ENCODE peak calls at places on chromosomes 7 and 10, in nine cellular contexts. T, H, A, U, Y, M, Q, D and I are unnamed samples.

GRCh38 chr10:44193567-44194220 is 191.2 kb downstream of the CXCL12 start:
- DNase-seq in M (no peak), A (no peak), Y (no peak), Q (no peak), U (no peak), D (no peak), T (no peak), H (no peak), I (no peak)

GRCh38 chr7:47102442-47102841 is 479.5 kb downstream of the TNS3 start:
- DNase-seq in U (no peak), Q (no peak), H (no peak), Y (no peak), D (no peak), A (no peak), T (no peak), M (no peak), I (no peak)

GRCh38 chr7:142542938-142543337 is 206.3 kb upstream of the PRSS1 start:
- DNase-seq in A (no peak), T (peak; percentile 48), Q (no peak), U (no peak), D (no peak), Y (no peak), H (no peak), M (no peak), I (no peak)

GRCh38 chr7:158121441-158122045 is 466.1 kb downstream of the PTPRN2 start:
- DNase-seq in A (no peak), Y (no peak), U (no peak), D (no peak), T (no peak), M (no peak), H (no peak), Q (no peak), I (no peak)

GRCh38 chr7:88842217-88842616 is 46.7 kb upstream of the TEX47 start:
- DNase-seq in A (no peak), T (no peak), Y (no peak), H (peak; percentile 69), U (no peak), M (no peak), D (no peak), Q (no peak), I (no peak)

GRCh38 chr10:60281792-60282353 is 107.8 kb downstream of the ANK3 start:
- DNase-seq in D (no peak), A (no peak), M (no peak), H (no peak), U (no peak), T (no peak), Q (no peak), Y (no peak), I (no peak)

GRCh38 chr10:59085641-59086502 is 90.6 kb upstream of the PHYHIPL start:
- DNase-seq in A (no peak), M (no peak), H (no peak), U (no peak), Y (no peak), D (no peak), Q (no peak), T (no peak), I (no peak)

GRCh38 chr10:18659784-18660561 is 742 bp downstream of the ARL5B start:
- DNase-seq in D (no peak), M (peak; percentile 49), T (peak; percentile 8), U (peak; percentile 17), A (no peak), Q (no peak), H (peak; percentile 27), Y (no peak), I (no peak)

GRCh38 chr10:131656009-131656408 is 244.8 kb upstream of the PPP2R2D start:
- DNase-seq in H (no peak), Y (no peak), A (no peak), T (no peak), D (no peak), M (no peak), U (no peak), Q (no peak), I (no peak)

GRCh38 chr10:58631715-58632114 is 119.0 kb downstream of the BICC1 start:
- DNase-seq in T (no peak), U (no peak), A (no peak), H (no peak), Y (no peak), D (peak; percentile 56), M (no peak), Q (no peak), I (no peak)

GRCh38 chr10:17430647-17431355 is 23.6 kb downstream of the ST8SIA6 start:
- DNase-seq in Q (peak; percentile 79), Y (no peak), U (peak; percentile 46), A (no peak), H (no peak), M (peak; percentile 70), D (peak; percentile 78), T (peak; percentile 78), I (no peak)

GRCh38 chr10:49071221-49071761 is 44.0 kb downstream of the VSTM4 start:
- DNase-seq in U (no peak), D (no peak), Y (no peak), A (no peak), Q (no peak), M (no peak), H (no peak), T (peak; percentile 25), I (no peak)

GRCh38 chr7:149321978-149322541 is 60.1 kb downstream of the ZNF783 start:
- DNase-seq in Y (no peak), M (no peak), A (no peak), Q (no peak), D (no peak), U (no peak), H (no peak), T (no peak), I (no peak)

GRCh38 chr7:24255139-24255538 is 28.9 kb upstream of the NPY start:
- DNase-seq in Y (no peak), D (no peak), A (no peak), U (no peak), T (no peak), M (no peak), Q (no peak), H (no peak), I (no peak)

GRCh38 chr7:98186452-98187137 is 24.6 kb upstream of the BHLHA15 start:
- DNase-seq in M (no peak), U (no peak), H (no peak), Q (no peak), Y (no peak), T (peak; percentile 38), D (no peak), A (no peak), I (no peak)

GRCh38 chr7:17013204-17013603 is 131.4 kb upstream of the AGR3 start:
- DNase-seq in D (no peak), A (no peak), T (no peak), Q (no peak), H (no peak), U (no peak), M (no peak), Y (no peak), I (no peak)

GRCh38 chr7:155858521-155859061 is 46.3 kb upstream of the SHH start:
- DNase-seq in U (no peak), H (no peak), Q (no peak), Y (peak; percentile 18), M (no peak), D (no peak), A (no peak), T (no peak), I (no peak)

GRCh38 chr7:141695803-141696289 is 6.1 kb downstream of the DENND11 start:
- DNase-seq in H (no peak), T (no peak), U (no peak), M (no peak), A (no peak), Y (no peak), Q (peak; percentile 35), D (no peak), I (no peak)

GRCh38 chr10:84214612-84215235 is 10.6 kb downstream of the LRIT2 start:
- DNase-seq in M (peak; percentile 60), Q (peak; percentile 16), Y (no peak), H (no peak), U (no peak), T (no peak), D (no peak), A (no peak), I (no peak)

GRCh38 chr7:70649323-70649722 is 482.6 kb upstream of the GALNT17 start:
- DNase-seq in M (no peak), A (no peak), T (no peak), U (no peak), Q (no peak), H (no peak), D (no peak), Y (no peak), I (no peak)

GRCh38 chr7:120441850-120442249 is 168.9 kb downstream of the KCND2 start:
- DNase-seq in A (no peak), U (no peak), Y (no peak), H (no peak), T (no peak), M (no peak), D (no peak), Q (no peak), I (no peak)